ENCODE peak calls at places on chromosomes 5 and 9, in six cellular contexts. W, T, P, H, Q and U are unnamed samples.

GRCh38 chr5:134837530-134838181 is 8.1 kb upstream of the C5orf24 start:
- DNase-seq in W (no peak), T (peak; percentile 42), P (no peak), H (no peak), Q (no peak), U (no peak)

GRCh38 chr9:129630967-129631672 is 5.2 kb downstream of the NTMT1 start:
- DNase-seq in W (no peak), T (peak; percentile 85), P (no peak), H (no peak), Q (no peak), U (no peak)

GRCh38 chr5:179755022-179755421 is 22.4 kb downstream of the MAML1 start:
- DNase-seq in W (no peak), T (no peak), P (no peak), H (peak; percentile 68), Q (no peak), U (peak; percentile 38)

GRCh38 chr5:59464969-59465368 is 428.6 kb downstream of the PDE4D start:
- DNase-seq in W (no peak), T (no peak), P (no peak), H (no peak), Q (no peak), U (no peak)

GRCh38 chr5:113043491-113043931 is 66.9 kb downstream of the DCP2 start:
- DNase-seq in W (peak; percentile 20), T (peak; percentile 40), P (no peak), H (peak; percentile 75), Q (peak; percentile 37), U (peak; percentile 61)

GRCh38 chr9:128945798-128946501 is 1.5 kb downstream of the DOLK start:
- DNase-seq in W (no peak), T (no peak), P (no peak), H (no peak), Q (no peak), U (no peak)

GRCh38 chr9:130948266-130948665 is 9.2 kb upstream of the FIBCD1 start:
- DNase-seq in W (no peak), T (no peak), P (no peak), H (no peak), Q (no peak), U (no peak)

GRCh38 chr5:177495243-177496060 is 2.0 kb downstream of the PDLIM7 start:
- DNase-seq in W (peak; percentile 31), T (peak; percentile 85), P (no peak), H (peak; percentile 85), Q (peak; percentile 16), U (peak; percentile 77)

GRCh38 chr5:72612810-72613209 is 105.6 kb upstream of the ZNF366 start:
- DNase-seq in W (peak; percentile 26), T (peak; percentile 22), P (no peak), H (no peak), Q (no peak), U (no peak)

GRCh38 chr5:157106668-157107461 is 2.0 kb downstream of the HAVCR2 start:
- DNase-seq in W (no peak), T (peak; percentile 22), P (no peak), H (no peak), Q (peak; percentile 24), U (no peak)

GRCh38 chr5:102891175-102891574 is 136.1 kb downstream of the PAM start:
- DNase-seq in W (no peak), T (no peak), P (no peak), H (no peak), Q (no peak), U (no peak)

GRCh38 chr9:22452415-22453010 is 5.9 kb downstream of the DMRTA1 start:
- DNase-seq in W (peak; percentile 67), T (peak; percentile 46), P (peak; percentile 29), H (peak; percentile 68), Q (peak; percentile 53), U (peak; percentile 58)

GRCh38 chr9:69020746-69021145 is 6.8 kb upstream of the PRKACG start:
- DNase-seq in W (no peak), T (no peak), P (no peak), H (no peak), Q (no peak), U (no peak)

GRCh38 chr5:160339406-160340140 is 27.2 kb upstream of the CCNJL start:
- DNase-seq in W (no peak), T (peak; percentile 21), P (no peak), H (no peak), Q (no peak), U (no peak)

GRCh38 chr9:78609471-78609870 is 312.5 kb downstream of the PSAT1 start:
- DNase-seq in W (no peak), T (no peak), P (no peak), H (no peak), Q (no peak), U (no peak)

GRCh38 chr5:37754976-37755375 is 84.9 kb downstream of the GDNF start:
- DNase-seq in W (no peak), T (no peak), P (no peak), H (no peak), Q (no peak), U (no peak)

GRCh38 chr5:77957931-77958476 is 181.9 kb upstream of the TBCA start:
- DNase-seq in W (no peak), T (peak; percentile 3), P (no peak), H (peak; percentile 62), Q (no peak), U (peak; percentile 13)

GRCh38 chr5:39140558-39141168 is 66.5 kb upstream of the RICTOR start:
- DNase-seq in W (peak; percentile 73), T (no peak), P (no peak), H (no peak), Q (no peak), U (no peak)

GRCh38 chr5:124866355-124867063 is 120.1 kb upstream of the ZNF608 start:
- DNase-seq in W (no peak), T (peak; percentile 22), P (no peak), H (no peak), Q (no peak), U (peak; percentile 27)

GRCh38 chr5:36079200-36079761 is 12.6 kb upstream of the UGT3A2 start:
- DNase-seq in W (peak; percentile 82), T (peak; percentile 58), P (peak; percentile 61), H (peak; percentile 92), Q (peak; percentile 63), U (peak; percentile 77)

GRCh38 chr5:122156724-122157325 is 27.5 kb downstream of the ZNF474 start:
- DNase-seq in W (peak; percentile 51), T (peak; percentile 82), P (peak; percentile 18), H (peak; percentile 65), Q (peak; percentile 7), U (peak; percentile 57)

DNA sequence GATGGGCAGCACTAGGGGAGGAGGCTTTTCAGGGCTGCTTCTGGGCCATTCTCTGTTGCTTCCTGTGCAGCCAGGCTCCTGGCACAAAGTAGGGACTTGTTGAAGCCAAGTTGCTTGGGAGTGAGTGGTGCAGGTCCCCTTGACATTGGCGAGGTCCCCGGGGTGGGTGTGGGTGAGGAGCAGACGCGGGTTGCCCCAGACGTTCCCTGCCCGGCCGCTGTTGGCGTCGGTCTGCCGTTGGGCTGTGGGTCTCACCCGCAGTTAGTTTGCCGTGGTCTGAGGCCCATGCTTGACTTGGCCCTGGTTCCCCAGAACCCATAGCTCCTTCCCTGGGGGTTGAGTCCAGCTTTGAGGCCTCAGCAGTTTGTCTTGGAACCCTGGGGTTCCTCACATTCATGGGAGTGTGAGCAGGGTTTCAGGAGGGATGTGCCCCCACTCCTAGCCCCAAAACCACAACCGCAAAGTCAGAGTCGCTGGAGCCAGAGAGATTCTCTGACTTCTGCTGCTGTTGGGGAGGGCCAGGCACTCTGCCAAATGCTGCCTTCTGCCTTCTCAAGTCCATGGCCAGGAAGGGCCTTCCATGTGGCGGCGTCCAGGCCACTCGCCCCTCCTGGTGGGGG is 77.5 kb downstream of the RXRA start:
- DNase-seq in W (no peak), T (peak; percentile 90), P (no peak), H (no peak), Q (no peak), U (no peak)
- H3K4me2 ChIP-seq in W (no peak overlapping the region), T (peak overlapping the region; percentile 32), P (no peak overlapping the region), H (no peak overlapping the region), Q (no peak overlapping the region), U (no peak overlapping the region)

GRCh38 chr5:130206686-130207085 is 302.4 kb downstream of the CHSY3 start:
- DNase-seq in W (peak; percentile 24), T (no peak), P (no peak), H (no peak), Q (no peak), U (no peak)
- H3K4me3 ChIP-seq in W (no peak overlapping the region), T (no peak overlapping the region), P (no peak overlapping the region), H (no peak overlapping the region), Q (no peak overlapping the region), U (no peak overlapping the region)

DNA sequence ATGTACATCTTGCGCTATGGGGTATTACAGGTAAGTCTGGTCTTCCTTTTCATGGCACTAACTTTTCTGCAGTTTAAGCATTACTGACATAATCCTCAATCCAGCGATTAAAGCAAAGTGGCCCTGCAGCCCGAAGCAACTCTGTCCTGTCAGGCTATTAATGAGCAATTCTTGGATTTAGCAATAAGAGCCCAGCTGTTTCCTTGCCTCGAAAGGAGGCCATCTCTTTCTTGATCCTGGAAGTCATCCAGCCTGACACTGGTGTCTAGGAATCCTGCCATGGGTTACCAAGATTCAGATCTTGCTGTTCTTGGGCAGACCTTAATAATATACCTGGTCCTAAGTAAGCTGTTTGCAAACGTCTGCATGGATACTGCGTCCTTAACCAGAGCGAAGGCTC is 102.0 kb downstream of the RFK start:
- DNase-seq in W (no peak), T (peak; percentile 37), P (no peak), H (no peak), Q (no peak), U (no peak)
- TF ChIP-seq EZH2phosphoT487 in W (no peak), T (no peak), P (no peak), H (no peak), Q (no peak), U (no peak)

GRCh38 chr9:121204121-121204520 is 2.5 kb upstream of the RAB14 start:
- DNase-seq in W (no peak), T (no peak), P (no peak), H (no peak), Q (no peak), U (no peak)

GRCh38 chr9:121204611-121205010 is 2.9 kb upstream of the RAB14 start:
- DNase-seq in W (no peak), T (no peak), P (no peak), H (no peak), Q (no peak), U (no peak)

GRCh38 chr9:121207371-121207940 is 5.8 kb upstream of the RAB14 start:
- DNase-seq in W (no peak), T (no peak), P (no peak), H (no peak), Q (peak; percentile 77), U (no peak)

GRCh38 chr9:121210536-121210935 is 8.9 kb upstream of the RAB14 start:
- DNase-seq in W (no peak), T (no peak), P (no peak), H (no peak), Q (no peak), U (no peak)

DNA sequence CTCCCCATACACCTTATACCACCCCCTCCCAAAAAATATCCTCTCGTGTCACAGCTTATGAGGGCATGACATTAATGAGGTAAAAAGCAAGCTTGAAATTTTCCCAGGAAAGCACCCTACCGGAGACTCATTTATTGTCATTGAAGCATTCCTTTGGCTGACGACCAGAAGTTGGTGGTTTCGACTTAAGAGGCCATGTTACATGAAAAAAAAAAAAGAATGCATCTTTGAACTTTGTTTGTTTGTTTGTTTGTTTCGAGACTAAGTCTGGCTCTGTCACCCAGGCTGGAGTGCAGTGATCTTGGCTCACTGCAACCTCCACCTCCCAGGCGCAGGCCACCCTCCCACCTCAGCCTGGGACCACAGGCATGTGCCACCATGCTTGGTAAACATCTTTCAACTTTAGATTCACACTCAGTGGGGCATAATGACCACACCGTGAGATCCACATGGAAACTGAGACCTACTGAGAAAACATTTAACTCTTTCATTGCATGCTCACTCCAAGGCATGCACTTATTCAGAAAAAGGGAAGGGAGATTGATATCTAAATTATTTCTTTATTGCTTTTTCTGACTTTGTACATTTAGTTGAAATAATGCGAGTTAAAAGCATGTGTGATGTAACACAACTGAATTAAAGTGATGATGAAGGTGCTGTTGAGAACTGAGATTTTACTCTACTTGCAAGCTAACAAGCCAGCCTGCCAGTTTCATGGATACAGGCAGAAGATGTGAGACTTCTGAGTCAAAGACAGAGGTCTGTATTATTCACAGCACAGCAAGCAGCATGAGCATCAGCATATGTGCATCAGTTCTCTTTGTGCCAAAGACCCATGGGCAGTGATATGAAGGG is 5.1 kb upstream of the RAB14 start:
- DNase-seq in W (no peak), T (no peak), P (no peak), H (peak; percentile 32), Q (peak; percentile 44), U (no peak)
- H3K4me2 ChIP-seq in W (no peak overlapping the region), T (no peak overlapping the region), P (no peak overlapping the region), H (peak overlapping the region; percentile 30), Q (peak overlapping the region; percentile 86), U (no peak overlapping the region)